ENCODE peak calls at places on chromosome 19, in six cellular contexts. One of them, this sample, is unnamed.

GRCh38 chr19:48967346-48968178 is 2.5 kb downstream of the FTL start:
- DNase-seq in thoracic aorta: no peak
- DNase-seq in neural progenitor cell: no peak
- DNase-seq in left ventricle myocardium inferior: peak; percentile 36
- DNase-seq in endodermal cell: peak; percentile 66
- DNase-seq in PC-3: no peak
- DNase-seq in this sample: no peak

GRCh38 chr19:56748443-56748842 is 76.9 kb upstream of the ZNF835 start:
- DNase-seq in thoracic aorta: no peak
- DNase-seq in neural progenitor cell: no peak
- DNase-seq in left ventricle myocardium inferior: no peak
- DNase-seq in endodermal cell: no peak
- DNase-seq in PC-3: peak; percentile 50
- DNase-seq in this sample: no peak

GRCh38 chr19:49795615-49796014 is 17.5 kb downstream of the FUZ start:
- DNase-seq in thoracic aorta: no peak
- DNase-seq in neural progenitor cell: no peak
- DNase-seq in left ventricle myocardium inferior: no peak
- DNase-seq in endodermal cell: no peak
- DNase-seq in PC-3: no peak
- DNase-seq in this sample: no peak

GRCh38 chr19:17719730-17720486 is 628 bp downstream of the MAP1S start:
- DNase-seq in thoracic aorta: no peak
- DNase-seq in neural progenitor cell: peak; percentile 37
- DNase-seq in left ventricle myocardium inferior: no peak
- DNase-seq in endodermal cell: peak; percentile 63
- DNase-seq in PC-3: peak; percentile 34
- DNase-seq in this sample: no peak

GRCh38 chr19:14772995-14773394 is 5.4 kb downstream of the ADGRE2 start:
- DNase-seq in thoracic aorta: no peak
- DNase-seq in neural progenitor cell: no peak
- DNase-seq in left ventricle myocardium inferior: no peak
- DNase-seq in endodermal cell: no peak
- DNase-seq in PC-3: no peak
- DNase-seq in this sample: no peak

GRCh38 chr19:39471756-39472536 is 8.7 kb upstream of the TIMM50 start:
- DNase-seq in thoracic aorta: no peak
- DNase-seq in neural progenitor cell: no peak
- DNase-seq in left ventricle myocardium inferior: no peak
- DNase-seq in endodermal cell: no peak
- DNase-seq in PC-3: no peak
- DNase-seq in this sample: no peak

GRCh38 chr19:56367829-56368711 is 25.3 kb downstream of the ZNF582 start:
- DNase-seq in thoracic aorta: peak; percentile 53
- DNase-seq in neural progenitor cell: peak; percentile 93
- DNase-seq in left ventricle myocardium inferior: peak; percentile 94
- DNase-seq in endodermal cell: peak; percentile 95
- DNase-seq in PC-3: no peak
- DNase-seq in this sample: peak; percentile 92

GRCh38 chr19:9406798-9407352 is 28.5 kb downstream of the ZNF266 start:
- DNase-seq in thoracic aorta: no peak
- DNase-seq in neural progenitor cell: no peak
- DNase-seq in left ventricle myocardium inferior: peak; percentile 84
- DNase-seq in endodermal cell: no peak
- DNase-seq in PC-3: no peak
- DNase-seq in this sample: no peak

GRCh38 chr19:17255150-17255621 is 9.4 kb downstream of the USHBP1 start:
- DNase-seq in thoracic aorta: no peak
- DNase-seq in neural progenitor cell: no peak
- DNase-seq in left ventricle myocardium inferior: no peak
- DNase-seq in endodermal cell: peak; percentile 64
- DNase-seq in PC-3: peak; percentile 34
- DNase-seq in this sample: no peak

GRCh38 chr19:1360818-1361461 is 22.8 kb upstream of the NDUFS7 start:
- DNase-seq in thoracic aorta: no peak
- DNase-seq in neural progenitor cell: peak; percentile 75
- DNase-seq in left ventricle myocardium inferior: peak; percentile 78
- DNase-seq in endodermal cell: peak; percentile 55
- DNase-seq in PC-3: no peak
- DNase-seq in this sample: no peak

GRCh38 chr19:48490980-48491792 is 20.4 kb downstream of the LMTK3 start:
- DNase-seq in thoracic aorta: no peak
- DNase-seq in neural progenitor cell: peak; percentile 88
- DNase-seq in left ventricle myocardium inferior: no peak
- DNase-seq in endodermal cell: peak; percentile 94
- DNase-seq in PC-3: peak; percentile 29
- DNase-seq in this sample: no peak

GRCh38 chr19:49513746-49514118 is 1.3 kb downstream of the FCGRT start:
- DNase-seq in thoracic aorta: no peak
- DNase-seq in neural progenitor cell: no peak
- DNase-seq in left ventricle myocardium inferior: no peak
- DNase-seq in endodermal cell: peak; percentile 56
- DNase-seq in PC-3: no peak
- DNase-seq in this sample: no peak

GRCh38 chr19:3868770-3869456 is at the start of gene ZFR2:
- DNase-seq in thoracic aorta: no peak
- DNase-seq in neural progenitor cell: peak; percentile 80
- DNase-seq in left ventricle myocardium inferior: no peak
- DNase-seq in endodermal cell: peak; percentile 94
- DNase-seq in PC-3: no peak
- DNase-seq in this sample: no peak

GRCh38 chr19:35901854-35902661 is at the start of gene HCST:
- DNase-seq in thoracic aorta: no peak
- DNase-seq in neural progenitor cell: no peak
- DNase-seq in left ventricle myocardium inferior: no peak
- DNase-seq in endodermal cell: no peak
- DNase-seq in PC-3: peak; percentile 9
- DNase-seq in this sample: no peak

GRCh38 chr19:43639507-43640423 is at the start of gene CADM4:
- DNase-seq in thoracic aorta: no peak
- DNase-seq in neural progenitor cell: peak; percentile 78
- DNase-seq in left ventricle myocardium inferior: peak; percentile 23
- DNase-seq in endodermal cell: peak; percentile 82
- DNase-seq in PC-3: no peak
- DNase-seq in this sample: no peak

GRCh38 chr19:23345838-23346237 is 49.4 kb downstream of the ZNF91 start:
- DNase-seq in thoracic aorta: no peak
- DNase-seq in neural progenitor cell: peak; percentile 4
- DNase-seq in left ventricle myocardium inferior: no peak
- DNase-seq in endodermal cell: peak; percentile 61
- DNase-seq in PC-3: no peak
- DNase-seq in this sample: peak; percentile 52

GRCh38 chr19:1847684-1848398 is 442 bp downstream of the REXO1 start:
- DNase-seq in thoracic aorta: no peak
- DNase-seq in neural progenitor cell: peak; percentile 72
- DNase-seq in left ventricle myocardium inferior: no peak
- DNase-seq in endodermal cell: peak; percentile 80
- DNase-seq in PC-3: peak; percentile 25
- DNase-seq in this sample: no peak

GRCh38 chr19:11446652-11447301 is 11.3 kb downstream of the PRKCSH start:
- DNase-seq in thoracic aorta: no peak
- DNase-seq in neural progenitor cell: peak; percentile 84
- DNase-seq in left ventricle myocardium inferior: peak; percentile 56
- DNase-seq in endodermal cell: peak; percentile 91
- DNase-seq in PC-3: peak; percentile 57
- DNase-seq in this sample: no peak

GRCh38 chr19:51479531-51480331 is 1.4 kb downstream of the CEACAM18 start:
- DNase-seq in thoracic aorta: no peak
- DNase-seq in neural progenitor cell: no peak
- DNase-seq in left ventricle myocardium inferior: no peak
- DNase-seq in endodermal cell: no peak
- DNase-seq in PC-3: peak; percentile 31
- DNase-seq in this sample: no peak

GRCh38 chr19:5444431-5444830 is 10.8 kb upstream of the ZNRF4 start:
- DNase-seq in thoracic aorta: no peak
- DNase-seq in neural progenitor cell: no peak
- DNase-seq in left ventricle myocardium inferior: no peak
- DNase-seq in endodermal cell: no peak
- DNase-seq in PC-3: no peak
- DNase-seq in this sample: no peak
- H3K27ac ChIP-seq in thoracic aorta: no peak overlapping the region
- H3K27ac ChIP-seq in neural progenitor cell: peak overlapping the region; percentile 29
- H3K27ac ChIP-seq in left ventricle myocardium inferior: no peak overlapping the region
- H3K27ac ChIP-seq in endodermal cell: no peak overlapping the region
- H3K27ac ChIP-seq in PC-3: no peak overlapping the region
- H3K27ac ChIP-seq in this sample: no peak overlapping the region

GRCh38 chr19:42121666-42122069 is 10.6 kb downstream of the POU2F2 start:
- DNase-seq in thoracic aorta: no peak
- DNase-seq in neural progenitor cell: no peak
- DNase-seq in left ventricle myocardium inferior: peak; percentile 53
- DNase-seq in endodermal cell: peak; percentile 66
- DNase-seq in PC-3: peak; percentile 71
- DNase-seq in this sample: no peak
- H3K4me3 ChIP-seq in thoracic aorta: no peak overlapping the region
- H3K4me3 ChIP-seq in neural progenitor cell: no peak overlapping the region
- H3K4me3 ChIP-seq in left ventricle myocardium inferior: no peak overlapping the region
- H3K4me3 ChIP-seq in endodermal cell: no peak overlapping the region
- H3K4me3 ChIP-seq in PC-3: no peak overlapping the region
- H3K4me3 ChIP-seq in this sample: no peak overlapping the region

DNA sequence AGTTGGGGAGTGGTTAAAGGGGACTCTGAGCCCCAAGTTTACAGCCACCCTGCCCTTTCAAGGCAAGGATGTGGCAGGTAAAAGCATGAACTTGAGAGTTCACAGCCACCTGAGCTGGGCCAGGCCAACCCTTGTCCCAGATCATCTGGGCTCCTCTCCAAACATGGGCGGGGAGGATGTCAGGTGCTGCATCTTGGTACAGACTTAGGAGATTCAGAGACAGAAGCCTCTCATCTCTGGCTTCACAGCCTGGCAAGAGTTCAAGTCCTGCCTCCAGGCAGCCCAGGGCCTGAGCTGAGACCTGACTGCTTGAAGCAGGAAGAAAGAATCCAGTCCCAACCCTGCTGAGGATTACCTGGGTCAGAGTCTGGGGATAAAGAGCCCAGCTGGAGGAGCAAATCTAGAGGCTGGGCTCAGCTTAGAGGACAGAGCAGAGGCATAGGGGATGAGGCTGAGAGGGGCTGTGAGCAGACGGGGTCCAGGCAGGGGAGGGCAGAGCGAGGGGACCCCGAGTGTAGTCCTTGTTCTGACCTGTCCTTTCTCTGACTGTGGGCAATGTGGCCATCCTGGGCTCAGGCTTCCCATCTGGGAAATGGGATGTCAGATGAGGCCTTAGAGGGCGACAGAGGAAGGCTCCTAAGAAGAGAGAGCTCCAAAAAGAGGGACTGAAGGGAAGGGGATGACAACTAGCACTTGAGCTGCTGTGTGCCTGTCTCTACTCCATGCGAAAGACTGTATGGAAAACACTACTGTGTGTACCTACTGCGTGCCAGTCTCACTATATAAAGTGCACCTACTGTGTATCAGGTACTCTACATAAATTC is 6.7 kb upstream of the OR10H5 start:
- DNase-seq in thoracic aorta: no peak
- DNase-seq in neural progenitor cell: no peak
- DNase-seq in left ventricle myocardium inferior: no peak
- DNase-seq in endodermal cell: no peak
- DNase-seq in PC-3: peak; percentile 42
- DNase-seq in this sample: no peak
- H3K9me3 ChIP-seq in thoracic aorta: no peaks in the 10 kb centered on the region
- H3K9me3 ChIP-seq in neural progenitor cell: peaks cover 4% of the 10 kb centered on the region
- H3K9me3 ChIP-seq in left ventricle myocardium inferior: no peaks in the 10 kb centered on the region
- H3K9me3 ChIP-seq in endodermal cell: peaks cover 37% of the 10 kb centered on the region
- H3K9me3 ChIP-seq in PC-3: no peaks in the 10 kb centered on the region
- H3K9me3 ChIP-seq in this sample: peaks cover 27% of the 10 kb centered on the region

GRCh38 chr19:38319421-38320258 is at the start of gene KCNK6:
- DNase-seq in thoracic aorta: no peak
- DNase-seq in neural progenitor cell: peak; percentile 78
- DNase-seq in left ventricle myocardium inferior: peak; percentile 46
- DNase-seq in endodermal cell: peak; percentile 79
- DNase-seq in PC-3: no peak
- DNase-seq in this sample: no peak

GRCh38 chr19:38316477-38317067 is 825 bp upstream of the YIF1B start:
- DNase-seq in thoracic aorta: no peak
- DNase-seq in neural progenitor cell: no peak
- DNase-seq in left ventricle myocardium inferior: no peak
- DNase-seq in endodermal cell: no peak
- DNase-seq in PC-3: no peak
- DNase-seq in this sample: no peak

GRCh38 chr19:38317104-38317612 is 1.4 kb upstream of the YIF1B start:
- DNase-seq in thoracic aorta: no peak
- DNase-seq in neural progenitor cell: no peak
- DNase-seq in left ventricle myocardium inferior: no peak
- DNase-seq in endodermal cell: no peak
- DNase-seq in PC-3: no peak
- DNase-seq in this sample: no peak

GRCh38 chr19:38320969-38321339 is 1.3 kb downstream of the KCNK6 start:
- DNase-seq in thoracic aorta: no peak
- DNase-seq in neural progenitor cell: no peak
- DNase-seq in left ventricle myocardium inferior: no peak
- DNase-seq in endodermal cell: no peak
- DNase-seq in PC-3: no peak
- DNase-seq in this sample: no peak

GRCh38 chr19:38318595-38319142 is 976 bp upstream of the KCNK6 start:
- DNase-seq in thoracic aorta: no peak
- DNase-seq in neural progenitor cell: no peak
- DNase-seq in left ventricle myocardium inferior: peak; percentile 55
- DNase-seq in endodermal cell: no peak
- DNase-seq in PC-3: no peak
- DNase-seq in this sample: no peak
- H3K27ac ChIP-seq in thoracic aorta: peak overlapping the region; percentile 95
- H3K27ac ChIP-seq in neural progenitor cell: no peak overlapping the region
- H3K27ac ChIP-seq in left ventricle myocardium inferior: peak overlapping the region; percentile 87
- H3K27ac ChIP-seq in endodermal cell: no peak overlapping the region
- H3K27ac ChIP-seq in PC-3: no peak overlapping the region
- H3K27ac ChIP-seq in this sample: no peak overlapping the region

This sample was measured in iPS DF 6.9.